ENCODE peak calls at places on chromosomes 3 and 15, in ten cellular contexts. One of them, this sample, is unnamed.
A peak's percentile ranks its signal among the peaks of the same experiment; 100 is the strongest.

GRCh38 chr3:8964436-8965370 is 1.4 kb upstream of the RAD18 start:
- DNase-seq in NCI-H82: no peak
- DNase-seq in NCI-H1105: no peak
- DNase-seq in NCI-H748 treated with DMSO at 0.1 percent for 48 hours: no peak
- DNase-seq in colonic mucosa: peak; percentile 82
- DNase-seq in ovary: no peak
- DNase-seq in lung microvascular endothelial cell: peak; percentile 58
- DNase-seq in activated naive CD4-positive, alpha-beta T cell treated with Interleukin-2 at 50 U/mL for 16 hours: no peak
- DNase-seq in naive thymus-derived CD8-positive, alpha-beta T cell: no peak
- DNase-seq in NCI-H446 treated with DMSO at 0.1 percent for 48 hours: no peak
- DNase-seq in this sample: no peak

GRCh38 chr3:160981217-160981938 is 123.8 kb downstream of the B3GALNT1 start:
- DNase-seq in NCI-H82: no peak
- DNase-seq in NCI-H1105: no peak
- DNase-seq in NCI-H748 treated with DMSO at 0.1 percent for 48 hours: no peak
- DNase-seq in colonic mucosa: no peak
- DNase-seq in ovary: no peak
- DNase-seq in lung microvascular endothelial cell: peak; percentile 7
- DNase-seq in activated naive CD4-positive, alpha-beta T cell treated with Interleukin-2 at 50 U/mL for 16 hours: no peak
- DNase-seq in naive thymus-derived CD8-positive, alpha-beta T cell: peak; percentile 15
- DNase-seq in NCI-H446 treated with DMSO at 0.1 percent for 48 hours: no peak
- DNase-seq in this sample: no peak

GRCh38 chr3:37772773-37773291 is 88.8 kb upstream of the CTDSPL start:
- DNase-seq in NCI-H82: no peak
- DNase-seq in NCI-H1105: no peak
- DNase-seq in NCI-H748 treated with DMSO at 0.1 percent for 48 hours: no peak
- DNase-seq in colonic mucosa: no peak
- DNase-seq in ovary: no peak
- DNase-seq in lung microvascular endothelial cell: no peak
- DNase-seq in activated naive CD4-positive, alpha-beta T cell treated with Interleukin-2 at 50 U/mL for 16 hours: no peak
- DNase-seq in naive thymus-derived CD8-positive, alpha-beta T cell: no peak
- DNase-seq in NCI-H446 treated with DMSO at 0.1 percent for 48 hours: no peak
- DNase-seq in this sample: no peak

GRCh38 chr15:99408236-99409096 is 157.2 kb downstream of the LRRC28 start:
- DNase-seq in NCI-H82: peak; percentile 49
- DNase-seq in NCI-H1105: peak; percentile 12
- DNase-seq in NCI-H748 treated with DMSO at 0.1 percent for 48 hours: no peak
- DNase-seq in colonic mucosa: no peak
- DNase-seq in ovary: peak; percentile 62
- DNase-seq in lung microvascular endothelial cell: peak; percentile 37
- DNase-seq in activated naive CD4-positive, alpha-beta T cell treated with Interleukin-2 at 50 U/mL for 16 hours: no peak
- DNase-seq in naive thymus-derived CD8-positive, alpha-beta T cell: no peak
- DNase-seq in NCI-H446 treated with DMSO at 0.1 percent for 48 hours: peak; percentile 15
- DNase-seq in this sample: no peak

GRCh38 chr3:34758630-34759261 is 880.6 kb upstream of the ARPP21 start:
- DNase-seq in NCI-H82: no peak
- DNase-seq in NCI-H1105: no peak
- DNase-seq in NCI-H748 treated with DMSO at 0.1 percent for 48 hours: no peak
- DNase-seq in colonic mucosa: no peak
- DNase-seq in ovary: no peak
- DNase-seq in lung microvascular endothelial cell: no peak
- DNase-seq in activated naive CD4-positive, alpha-beta T cell treated with Interleukin-2 at 50 U/mL for 16 hours: no peak
- DNase-seq in naive thymus-derived CD8-positive, alpha-beta T cell: no peak
- DNase-seq in NCI-H446 treated with DMSO at 0.1 percent for 48 hours: no peak
- DNase-seq in this sample: no peak

GRCh38 chr3:116005404-116005803 is 382.1 kb downstream of the GAP43 start:
- DNase-seq in NCI-H82: peak; percentile 96
- DNase-seq in NCI-H1105: peak; percentile 8
- DNase-seq in NCI-H748 treated with DMSO at 0.1 percent for 48 hours: no peak
- DNase-seq in colonic mucosa: no peak
- DNase-seq in ovary: peak; percentile 7
- DNase-seq in lung microvascular endothelial cell: no peak
- DNase-seq in activated naive CD4-positive, alpha-beta T cell treated with Interleukin-2 at 50 U/mL for 16 hours: no peak
- DNase-seq in naive thymus-derived CD8-positive, alpha-beta T cell: no peak
- DNase-seq in NCI-H446 treated with DMSO at 0.1 percent for 48 hours: peak; percentile 92
- DNase-seq in this sample: no peak

GRCh38 chr15:74369084-74369745 is 1.8 kb upstream of the CYP11A1 start:
- DNase-seq in NCI-H82: no peak
- DNase-seq in NCI-H1105: no peak
- DNase-seq in NCI-H748 treated with DMSO at 0.1 percent for 48 hours: no peak
- DNase-seq in colonic mucosa: no peak
- DNase-seq in ovary: peak; percentile 74
- DNase-seq in lung microvascular endothelial cell: no peak
- DNase-seq in activated naive CD4-positive, alpha-beta T cell treated with Interleukin-2 at 50 U/mL for 16 hours: no peak
- DNase-seq in naive thymus-derived CD8-positive, alpha-beta T cell: no peak
- DNase-seq in NCI-H446 treated with DMSO at 0.1 percent for 48 hours: no peak
- DNase-seq in this sample: no peak

GRCh38 chr3:89565098-89565497 is 457.7 kb downstream of the EPHA3 start:
- DNase-seq in NCI-H82: no peak
- DNase-seq in NCI-H1105: no peak
- DNase-seq in NCI-H748 treated with DMSO at 0.1 percent for 48 hours: no peak
- DNase-seq in colonic mucosa: no peak
- DNase-seq in ovary: no peak
- DNase-seq in lung microvascular endothelial cell: no peak
- DNase-seq in activated naive CD4-positive, alpha-beta T cell treated with Interleukin-2 at 50 U/mL for 16 hours: no peak
- DNase-seq in naive thymus-derived CD8-positive, alpha-beta T cell: no peak
- DNase-seq in NCI-H446 treated with DMSO at 0.1 percent for 48 hours: no peak
- DNase-seq in this sample: no peak

GRCh38 chr3:143594217-143594616 is 254.1 kb downstream of the SLC9A9 start:
- DNase-seq in NCI-H82: no peak
- DNase-seq in NCI-H1105: no peak
- DNase-seq in NCI-H748 treated with DMSO at 0.1 percent for 48 hours: no peak
- DNase-seq in colonic mucosa: peak; percentile 76
- DNase-seq in ovary: no peak
- DNase-seq in lung microvascular endothelial cell: no peak
- DNase-seq in activated naive CD4-positive, alpha-beta T cell treated with Interleukin-2 at 50 U/mL for 16 hours: no peak
- DNase-seq in naive thymus-derived CD8-positive, alpha-beta T cell: no peak
- DNase-seq in NCI-H446 treated with DMSO at 0.1 percent for 48 hours: no peak
- DNase-seq in this sample: no peak

GRCh38 chr3:10000686-10001085 is 14.0 kb upstream of the EMC3 start:
- DNase-seq in NCI-H82: no peak
- DNase-seq in NCI-H1105: no peak
- DNase-seq in NCI-H748 treated with DMSO at 0.1 percent for 48 hours: no peak
- DNase-seq in colonic mucosa: no peak
- DNase-seq in ovary: no peak
- DNase-seq in lung microvascular endothelial cell: no peak
- DNase-seq in activated naive CD4-positive, alpha-beta T cell treated with Interleukin-2 at 50 U/mL for 16 hours: no peak
- DNase-seq in naive thymus-derived CD8-positive, alpha-beta T cell: no peak
- DNase-seq in NCI-H446 treated with DMSO at 0.1 percent for 48 hours: no peak
- DNase-seq in this sample: no peak

GRCh38 chr3:31275038-31275562 is 257.6 kb upstream of the STT3B start:
- DNase-seq in NCI-H82: no peak
- DNase-seq in NCI-H1105: no peak
- DNase-seq in NCI-H748 treated with DMSO at 0.1 percent for 48 hours: no peak
- DNase-seq in colonic mucosa: no peak
- DNase-seq in ovary: no peak
- DNase-seq in lung microvascular endothelial cell: peak; percentile 74
- DNase-seq in activated naive CD4-positive, alpha-beta T cell treated with Interleukin-2 at 50 U/mL for 16 hours: no peak
- DNase-seq in naive thymus-derived CD8-positive, alpha-beta T cell: no peak
- DNase-seq in NCI-H446 treated with DMSO at 0.1 percent for 48 hours: no peak
- DNase-seq in this sample: no peak

GRCh38 chr15:70091649-70092461 is 5.9 kb downstream of the TLE3 start:
- DNase-seq in NCI-H82: peak; percentile 23
- DNase-seq in NCI-H1105: peak; percentile 87
- DNase-seq in NCI-H748 treated with DMSO at 0.1 percent for 48 hours: peak; percentile 60
- DNase-seq in colonic mucosa: peak; percentile 67
- DNase-seq in ovary: no peak
- DNase-seq in lung microvascular endothelial cell: no peak
- DNase-seq in activated naive CD4-positive, alpha-beta T cell treated with Interleukin-2 at 50 U/mL for 16 hours: peak; percentile 22
- DNase-seq in naive thymus-derived CD8-positive, alpha-beta T cell: no peak
- DNase-seq in NCI-H446 treated with DMSO at 0.1 percent for 48 hours: no peak
- DNase-seq in this sample: no peak

GRCh38 chr3:123457841-123458240 is 9.0 kb upstream of the ADCY5 start:
- DNase-seq in NCI-H82: no peak
- DNase-seq in NCI-H1105: no peak
- DNase-seq in NCI-H748 treated with DMSO at 0.1 percent for 48 hours: no peak
- DNase-seq in colonic mucosa: no peak
- DNase-seq in ovary: no peak
- DNase-seq in lung microvascular endothelial cell: no peak
- DNase-seq in activated naive CD4-positive, alpha-beta T cell treated with Interleukin-2 at 50 U/mL for 16 hours: no peak
- DNase-seq in naive thymus-derived CD8-positive, alpha-beta T cell: no peak
- DNase-seq in NCI-H446 treated with DMSO at 0.1 percent for 48 hours: no peak
- DNase-seq in this sample: no peak

GRCh38 chr3:129608936-129609590 is 2.6 kb upstream of the PLXND1 start:
- DNase-seq in NCI-H82: no peak
- DNase-seq in NCI-H1105: no peak
- DNase-seq in NCI-H748 treated with DMSO at 0.1 percent for 48 hours: no peak
- DNase-seq in colonic mucosa: no peak
- DNase-seq in ovary: no peak
- DNase-seq in lung microvascular endothelial cell: no peak
- DNase-seq in activated naive CD4-positive, alpha-beta T cell treated with Interleukin-2 at 50 U/mL for 16 hours: no peak
- DNase-seq in naive thymus-derived CD8-positive, alpha-beta T cell: no peak
- DNase-seq in NCI-H446 treated with DMSO at 0.1 percent for 48 hours: no peak
- DNase-seq in this sample: no peak